ENCODE peak calls at places on chromosomes 5 and 9, in nine cellular contexts. J, F, P, E, A, H, R, G and S are unnamed samples.
A peak's percentile ranks its signal among the peaks of the same experiment; 100 is the strongest.

GRCh38 chr9:91832322-91832721 is 117.7 kb downstream of the ROR2 start:
- DNase-seq in H (no peak), E (no peak), P (no peak), J (no peak), R (no peak), F (no peak), G (no peak), A (no peak), S (no peak)

GRCh38 chr9:134461436-134461982 is 135.3 kb downstream of the RXRA start:
- DNase-seq in E (no peak), P (no peak), G (no peak), A (no peak), J (no peak), R (no peak), F (no peak), H (no peak), S (no peak)

GRCh38 chr9:3215658-3216057 is 310.1 kb downstream of the RFX3 start:
- DNase-seq in G (no peak), F (no peak), A (no peak), P (no peak), E (no peak), H (no peak), R (no peak), J (no peak), S (no peak)

GRCh38 chr9:101173907-101174306 is 145.4 kb downstream of the PLPPR1 start:
- DNase-seq in P (no peak), A (no peak), J (no peak), F (no peak), G (no peak), R (no peak), E (no peak), H (no peak), S (no peak)

GRCh38 chr9:114376586-114376985 is 11.2 kb downstream of the AKNA start:
- DNase-seq in A (no peak), F (no peak), R (no peak), P (no peak), J (no peak), E (no peak), H (no peak), G (no peak), S (no peak)

GRCh38 chr9:92140074-92140753 is 25.0 kb upstream of the SPTLC1 start:
- DNase-seq in R (peak; percentile 72), J (peak; percentile 57), A (peak; percentile 67), P (peak; percentile 80), F (peak; percentile 61), E (peak; percentile 65), H (peak; percentile 76), G (peak; percentile 76), S (peak; percentile 80)

GRCh38 chr9:73131376-73131775 is 20.3 kb upstream of the ANXA1 start:
- DNase-seq in H (no peak), E (no peak), J (no peak), A (no peak), P (no peak), G (no peak), F (no peak), R (no peak), S (no peak)

GRCh38 chr5:135944967-135945560 is 9.7 kb downstream of the LECT2 start:
- DNase-seq in G (no peak), R (peak; percentile 89), A (peak; percentile 86), H (peak; percentile 93), J (peak; percentile 25), P (peak; percentile 28), F (no peak), E (peak; percentile 89), S (peak; percentile 19)

GRCh38 chr9:9912459-9912858 is 700.3 kb downstream of the PTPRD start:
- DNase-seq in J (no peak), H (no peak), A (no peak), P (no peak), R (no peak), G (no peak), E (no peak), F (no peak), S (no peak)

GRCh38 chr5:39526914-39527477 is 102.2 kb upstream of the DAB2 start:
- DNase-seq in G (no peak), J (no peak), H (peak; percentile 75), R (no peak), E (no peak), F (no peak), P (no peak), A (peak; percentile 85), S (no peak)

GRCh38 chr9:81851340-81851739 is 76.9 kb upstream of the SPATA31D4 start:
- DNase-seq in E (no peak), R (no peak), F (no peak), H (no peak), J (no peak), P (no peak), A (no peak), G (no peak), S (no peak)

GRCh38 chr9:98998441-98999151 is 54.9 kb downstream of the COL15A1 start:
- DNase-seq in J (peak; percentile 31), F (peak; percentile 50), A (peak; percentile 20), G (no peak), H (peak; percentile 64), E (peak; percentile 56), R (peak; percentile 60), P (peak; percentile 77), S (peak; percentile 73)

GRCh38 chr9:79382468-79382867 is 189.3 kb upstream of the TLE4 start:
- DNase-seq in F (peak; percentile 6), R (peak; percentile 12), E (no peak), J (no peak), P (peak; percentile 4), G (no peak), A (no peak), H (no peak), S (no peak)

GRCh38 chr5:78005021-78005785 is 229.1 kb upstream of the TBCA start:
- DNase-seq in R (no peak), F (no peak), G (no peak), A (peak; percentile 27), P (no peak), J (no peak), H (peak; percentile 53), E (peak; percentile 88), S (no peak)

GRCh38 chr9:136848393-136849037 is 694 bp upstream of the PHPT1 start:
- DNase-seq in H (no peak), E (no peak), R (peak; percentile 56), P (peak; percentile 65), F (no peak), J (peak; percentile 22), G (no peak), A (peak; percentile 34), S (peak; percentile 65)

GRCh38 chr5:134874831-134875655 is 872 bp downstream of the TXNDC15 start:
- DNase-seq in E (peak; percentile 88), H (peak; percentile 84), R (peak; percentile 75), P (peak; percentile 55), F (peak; percentile 44), G (peak; percentile 62), J (peak; percentile 22), A (peak; percentile 48), S (peak; percentile 62)

GRCh38 chr5:147177125-147177840 is 57.5 kb upstream of the STK32A start:
- DNase-seq in E (peak; percentile 50), H (peak; percentile 72), G (no peak), J (no peak), P (no peak), F (no peak), R (no peak), A (no peak), S (no peak)

GRCh38 chr5:141734501-141735231 is 52.6 kb upstream of the ARAP3 start:
- DNase-seq in J (no peak), F (no peak), H (peak; percentile 83), P (peak; percentile 56), G (no peak), R (peak; percentile 36), E (peak; percentile 61), A (no peak), S (peak; percentile 43)

GRCh38 chr9:125511780-125512179 is 195.2 kb downstream of the MAPKAP1 start:
- DNase-seq in G (no peak), H (no peak), A (no peak), R (no peak), F (no peak), E (no peak), P (no peak), J (no peak), S (no peak)

GRCh38 chr9:4464911-4465513 is 25.3 kb upstream of the SLC1A1 start:
- DNase-seq in G (no peak), E (no peak), J (no peak), R (no peak), P (no peak), F (peak; percentile 31), H (no peak), A (no peak), S (no peak)

GRCh38 chr9:99357575-99357974 is 135.5 kb downstream of the SEC61B start:
- DNase-seq in R (no peak), F (no peak), E (no peak), H (no peak), G (no peak), J (no peak), P (no peak), A (no peak), S (no peak)

GRCh38 chr9:32533338-32533737 is 7.3 kb upstream of the RIGI start:
- DNase-seq in F (no peak), J (no peak), E (peak; percentile 10), G (no peak), R (no peak), P (no peak), A (no peak), H (no peak), S (no peak)

GRCh38 chr5:65126192-65126591 is 355.5 kb downstream of the ADAMTS6 start:
- DNase-seq in G (no peak), E (peak; percentile 82), R (no peak), H (peak; percentile 56), F (no peak), A (no peak), P (no peak), J (no peak), S (no peak)

GRCh38 chr5:12703254-12703653 is 799.0 kb upstream of the CTNND2 start:
- DNase-seq in A (no peak), R (no peak), F (no peak), G (no peak), P (no peak), J (no peak), E (no peak), H (no peak), S (no peak)

GRCh38 chr9:92276223-92277007 is 17.1 kb downstream of the IARS1 start:
- DNase-seq in G (no peak), E (no peak), A (no peak), R (no peak), P (no peak), F (no peak), H (no peak), J (peak; percentile 16), S (no peak)

GRCh38 chr5:91212336-91213092 is 170.6 kb downstream of the ARRDC3 start:
- DNase-seq in A (no peak), R (peak; percentile 29), P (no peak), E (peak; percentile 94), J (no peak), H (peak; percentile 88), F (no peak), G (no peak), S (no peak)

GRCh38 chr5:55575815-55576583 is 41.2 kb upstream of the PLPP1 start:
- DNase-seq in A (peak; percentile 81), J (no peak), E (peak; percentile 60), F (no peak), H (peak; percentile 86), R (peak; percentile 75), P (no peak), G (no peak), S (no peak)